ENCODE peak calls at places on chromosomes 1 and 21, in ten cellular contexts. D, M, F, I, Z, J, X, P, R and K are unnamed samples.

GRCh38 chr1:209248649-209249279 is 334.8 kb upstream of the CAMK1G start:
- ATAC-seq in D (peak; percentile 50), M (peak; percentile 51), F (no peak), I (peak; percentile 48), Z (peak; percentile 37), J (peak; percentile 89), X (peak; percentile 78), P (peak; percentile 55), R (peak; percentile 74), K (no peak)

GRCh38 chr1:42210421-42211133 is 46.0 kb upstream of the GUCA2A start:
- ATAC-seq in D (no peak), M (no peak), F (no peak), I (no peak), Z (no peak), J (no peak), X (no peak), P (no peak), R (no peak), K (no peak)

GRCh38 chr1:58857673-58858343 is 74.0 kb upstream of the JUN start:
- ATAC-seq in D (peak; percentile 72), M (no peak), F (peak; percentile 65), I (peak; percentile 46), Z (peak; percentile 52), J (peak; percentile 19), X (peak; percentile 16), P (peak; percentile 79), R (peak; percentile 17), K (peak; percentile 75)

GRCh38 chr1:209673631-209674417 is 1.4 kb upstream of the G0S2 start:
- ATAC-seq in D (no peak), M (peak; percentile 22), F (no peak), I (no peak), Z (no peak), J (peak; percentile 22), X (peak; percentile 62), P (no peak), R (no peak), K (no peak)

GRCh38 chr1:158978730-158979129 is 31.0 kb upstream of the IFI16 start:
- ATAC-seq in D (no peak), M (no peak), F (peak; percentile 93), I (no peak), Z (peak; percentile 99), J (no peak), X (no peak), P (no peak), R (no peak), K (no peak)

GRCh38 chr21:27362249-27362648 is 395.4 kb upstream of the ADAMTS5 start:
- ATAC-seq in D (no peak), M (no peak), F (no peak), I (no peak), Z (no peak), J (no peak), X (no peak), P (no peak), R (no peak), K (no peak)

GRCh38 chr1:30405081-30405480 is 318.3 kb downstream of the MATN1 start:
- ATAC-seq in D (no peak), M (no peak), F (no peak), I (no peak), Z (no peak), J (no peak), X (no peak), P (no peak), R (no peak), K (no peak)

GRCh38 chr1:51088474-51088873 is 13.6 kb upstream of the C1orf185 start:
- ATAC-seq in D (no peak), M (no peak), F (no peak), I (no peak), Z (no peak), J (no peak), X (no peak), P (no peak), R (no peak), K (no peak)